ENCODE peak calls at places on chromosomes 11 and 22, in seven cellular contexts. One of them, this sample, is unnamed. For H3K36me3, the result is how much of the 10 kb centered on the place peaks cover.

GRCh38 chr22:46600397-46600796 is 19.8 kb upstream of the GRAMD4 start:
- DNase-seq in cardiac muscle cell: no peak
- DNase-seq in CD8-positive, alpha-beta T cell: no peak
- DNase-seq in adrenal gland: no peak
- DNase-seq in colonic mucosa: no peak
- DNase-seq in heart right ventricle: no peak
- DNase-seq in pancreas: no peak
- DNase-seq in this sample: no peak

GRCh38 chr11:106961518-106961917 is 56.8 kb downstream of the GUCY1A2 start:
- DNase-seq in cardiac muscle cell: peak
- DNase-seq in CD8-positive, alpha-beta T cell: no peak
- DNase-seq in adrenal gland: no peak
- DNase-seq in colonic mucosa: no peak
- DNase-seq in heart right ventricle: no peak
- DNase-seq in pancreas: no peak
- DNase-seq in this sample: no peak

GRCh38 chr22:25153961-25154685 is 45.5 kb upstream of the CRYBB3 start:
- DNase-seq in cardiac muscle cell: peak
- DNase-seq in CD8-positive, alpha-beta T cell: no peak
- DNase-seq in adrenal gland: peak
- DNase-seq in colonic mucosa: peak
- DNase-seq in heart right ventricle: peak
- DNase-seq in pancreas: peak
- DNase-seq in this sample: peak

GRCh38 chr11:127640822-127641485 is 640.4 kb upstream of the KIRREL3 start:
- DNase-seq in cardiac muscle cell: no peak
- DNase-seq in CD8-positive, alpha-beta T cell: no peak
- DNase-seq in adrenal gland: no peak
- DNase-seq in colonic mucosa: no peak
- DNase-seq in heart right ventricle: no peak
- DNase-seq in pancreas: no peak
- DNase-seq in this sample: no peak

GRCh38 chr11:75441804-75442132 is 8.8 kb upstream of the KLHL35 start:
- DNase-seq in cardiac muscle cell: no peak
- DNase-seq in CD8-positive, alpha-beta T cell: no peak
- DNase-seq in adrenal gland: no peak
- DNase-seq in colonic mucosa: no peak
- DNase-seq in heart right ventricle: peak
- DNase-seq in pancreas: no peak
- DNase-seq in this sample: no peak

GRCh38 chr11:20973959-20974358 is 304.6 kb downstream of the NELL1 start:
- DNase-seq in cardiac muscle cell: no peak
- DNase-seq in CD8-positive, alpha-beta T cell: no peak
- DNase-seq in adrenal gland: no peak
- DNase-seq in colonic mucosa: no peak
- DNase-seq in heart right ventricle: no peak
- DNase-seq in pancreas: no peak
- DNase-seq in this sample: no peak

GRCh38 chr11:38046571-38047135 is 1448.6 kb upstream of the RAG2 start:
- DNase-seq in cardiac muscle cell: no peak
- DNase-seq in CD8-positive, alpha-beta T cell: no peak
- DNase-seq in adrenal gland: no peak
- DNase-seq in colonic mucosa: no peak
- DNase-seq in heart right ventricle: no peak
- DNase-seq in pancreas: no peak
- DNase-seq in this sample: no peak

GRCh38 chr11:44133335-44133946 is 38.0 kb downstream of the EXT2 start:
- DNase-seq in cardiac muscle cell: peak
- DNase-seq in CD8-positive, alpha-beta T cell: no peak
- DNase-seq in adrenal gland: no peak
- DNase-seq in colonic mucosa: no peak
- DNase-seq in heart right ventricle: no peak
- DNase-seq in pancreas: no peak
- DNase-seq in this sample: no peak

GRCh38 chr11:126310229-126310991 is 6.5 kb downstream of the DCPS start:
- DNase-seq in cardiac muscle cell: peak
- DNase-seq in CD8-positive, alpha-beta T cell: peak
- DNase-seq in adrenal gland: peak
- DNase-seq in colonic mucosa: peak
- DNase-seq in heart right ventricle: peak
- DNase-seq in pancreas: peak
- DNase-seq in this sample: peak

GRCh38 chr11:35751664-35752061 is 89.1 kb downstream of the TRIM44 start:
- DNase-seq in cardiac muscle cell: no peak
- DNase-seq in CD8-positive, alpha-beta T cell: no peak
- DNase-seq in adrenal gland: no peak
- DNase-seq in colonic mucosa: no peak
- DNase-seq in heart right ventricle: no peak
- DNase-seq in pancreas: no peak
- DNase-seq in this sample: no peak

GRCh38 chr11:102318469-102318868 is 1.2 kb downstream of the BIRC3 start:
- DNase-seq in cardiac muscle cell: no peak
- DNase-seq in CD8-positive, alpha-beta T cell: peak
- DNase-seq in adrenal gland: no peak
- DNase-seq in colonic mucosa: no peak
- DNase-seq in heart right ventricle: no peak
- DNase-seq in pancreas: no peak
- DNase-seq in this sample: no peak

GRCh38 chr11:123409886-123410549 is 20.1 kb upstream of the GRAMD1B start:
- DNase-seq in cardiac muscle cell: no peak
- DNase-seq in CD8-positive, alpha-beta T cell: no peak
- DNase-seq in adrenal gland: no peak
- DNase-seq in colonic mucosa: no peak
- DNase-seq in heart right ventricle: no peak
- DNase-seq in pancreas: no peak
- DNase-seq in this sample: no peak

GRCh38 chr11:1917523-1918435 is 1.7 kb upstream of the TNNT3 start:
- DNase-seq in cardiac muscle cell: no peak
- DNase-seq in CD8-positive, alpha-beta T cell: no peak
- DNase-seq in adrenal gland: peak
- DNase-seq in colonic mucosa: no peak
- DNase-seq in heart right ventricle: peak
- DNase-seq in pancreas: no peak
- DNase-seq in this sample: no peak

GRCh38 chr11:44628730-44629361 is 63.4 kb downstream of the CD82 start:
- DNase-seq in cardiac muscle cell: no peak
- DNase-seq in CD8-positive, alpha-beta T cell: peak
- DNase-seq in adrenal gland: peak
- DNase-seq in colonic mucosa: no peak
- DNase-seq in heart right ventricle: no peak
- DNase-seq in pancreas: no peak
- DNase-seq in this sample: no peak

GRCh38 chr11:128819198-128819597 is 47.9 kb downstream of the KCNJ1 start:
- DNase-seq in cardiac muscle cell: no peak
- DNase-seq in CD8-positive, alpha-beta T cell: no peak
- DNase-seq in adrenal gland: no peak
- DNase-seq in colonic mucosa: no peak
- DNase-seq in heart right ventricle: no peak
- DNase-seq in pancreas: no peak
- DNase-seq in this sample: no peak

GRCh38 chr22:40862013-40862412 is at the start of gene DNAJB7:
- DNase-seq in cardiac muscle cell: no peak
- DNase-seq in CD8-positive, alpha-beta T cell: no peak
- DNase-seq in adrenal gland: no peak
- DNase-seq in colonic mucosa: no peak
- DNase-seq in heart right ventricle: no peak
- DNase-seq in pancreas: no peak
- DNase-seq in this sample: no peak

GRCh38 chr11:134270250-134270714 is 5.9 kb upstream of the GLB1L3 start:
- DNase-seq in cardiac muscle cell: no peak
- DNase-seq in CD8-positive, alpha-beta T cell: no peak
- DNase-seq in adrenal gland: no peak
- DNase-seq in colonic mucosa: no peak
- DNase-seq in heart right ventricle: no peak
- DNase-seq in pancreas: no peak
- DNase-seq in this sample: no peak

GRCh38 chr22:42313204-42313603 is 42.8 kb upstream of the TCF20 start:
- DNase-seq in cardiac muscle cell: no peak
- DNase-seq in CD8-positive, alpha-beta T cell: no peak
- DNase-seq in adrenal gland: no peak
- DNase-seq in colonic mucosa: no peak
- DNase-seq in heart right ventricle: no peak
- DNase-seq in pancreas: no peak
- DNase-seq in this sample: no peak

GRCh38 chr11:113896156-113896879 is 8.3 kb upstream of the HTR3B start:
- DNase-seq in cardiac muscle cell: peak
- DNase-seq in CD8-positive, alpha-beta T cell: peak
- DNase-seq in adrenal gland: peak
- DNase-seq in colonic mucosa: peak
- DNase-seq in heart right ventricle: no peak
- DNase-seq in pancreas: no peak
- DNase-seq in this sample: peak

GRCh38 chr11:71342951-71343827 is 90.8 kb upstream of the SHANK2 start:
- DNase-seq in cardiac muscle cell: peak
- DNase-seq in CD8-positive, alpha-beta T cell: no peak
- DNase-seq in adrenal gland: peak
- DNase-seq in colonic mucosa: peak
- DNase-seq in heart right ventricle: no peak
- DNase-seq in pancreas: peak
- DNase-seq in this sample: no peak

GRCh38 chr22:49937758-49938564 is 19.5 kb downstream of the CRELD2 start:
- DNase-seq in cardiac muscle cell: peak
- DNase-seq in CD8-positive, alpha-beta T cell: no peak
- DNase-seq in adrenal gland: peak
- DNase-seq in colonic mucosa: no peak
- DNase-seq in heart right ventricle: peak
- DNase-seq in pancreas: peak
- DNase-seq in this sample: no peak

GRCh38 chr11:13216019-13217006 is 61.3 kb upstream of the BMAL1 start:
- DNase-seq in cardiac muscle cell: peak
- DNase-seq in CD8-positive, alpha-beta T cell: no peak
- DNase-seq in adrenal gland: peak
- DNase-seq in colonic mucosa: no peak
- DNase-seq in heart right ventricle: no peak
- DNase-seq in pancreas: no peak
- DNase-seq in this sample: peak

GRCh38 chr22:49090853-49091135 is 736.9 kb downstream of the BRD1 start:
- DNase-seq in cardiac muscle cell: no peak
- DNase-seq in CD8-positive, alpha-beta T cell: no peak
- DNase-seq in adrenal gland: no peak
- DNase-seq in colonic mucosa: no peak
- DNase-seq in heart right ventricle: no peak
- DNase-seq in pancreas: no peak
- DNase-seq in this sample: no peak

GRCh38 chr11:8934735-8935478 is 2.2 kb upstream of the C11orf16 start:
- DNase-seq in cardiac muscle cell: peak
- DNase-seq in CD8-positive, alpha-beta T cell: no peak
- DNase-seq in adrenal gland: peak
- DNase-seq in colonic mucosa: no peak
- DNase-seq in heart right ventricle: no peak
- DNase-seq in pancreas: no peak
- DNase-seq in this sample: no peak

GRCh38 chr11:111765320-111765983 is 737 bp downstream of the PPP2R1B start:
- DNase-seq in cardiac muscle cell: no peak
- DNase-seq in CD8-positive, alpha-beta T cell: no peak
- DNase-seq in adrenal gland: no peak
- DNase-seq in colonic mucosa: no peak
- DNase-seq in heart right ventricle: no peak
- DNase-seq in pancreas: peak
- DNase-seq in this sample: no peak

GRCh38 chr11:76889414-76889975 is 28.8 kb downstream of the ACER3 start:
- DNase-seq in cardiac muscle cell: peak
- DNase-seq in CD8-positive, alpha-beta T cell: no peak
- DNase-seq in adrenal gland: no peak
- DNase-seq in colonic mucosa: no peak
- DNase-seq in heart right ventricle: no peak
- DNase-seq in pancreas: no peak
- DNase-seq in this sample: no peak

GRCh38 chr11:90220391-90220790 is 2.5 kb downstream of the CHORDC1 start:
- DNase-seq in cardiac muscle cell: peak
- DNase-seq in CD8-positive, alpha-beta T cell: no peak
- DNase-seq in adrenal gland: no peak
- DNase-seq in colonic mucosa: no peak
- DNase-seq in heart right ventricle: no peak
- DNase-seq in pancreas: no peak
- DNase-seq in this sample: no peak

GRCh38 chr11:2180775-2181370 is 9.3 kb upstream of the TH start:
- DNase-seq in cardiac muscle cell: no peak
- DNase-seq in CD8-positive, alpha-beta T cell: no peak
- DNase-seq in adrenal gland: no peak
- DNase-seq in colonic mucosa: no peak
- DNase-seq in heart right ventricle: no peak
- DNase-seq in pancreas: no peak
- DNase-seq in this sample: no peak

GRCh38 chr11:73030130-73030529 is 112.0 kb downstream of the FCHSD2 start:
- DNase-seq in cardiac muscle cell: no peak
- DNase-seq in CD8-positive, alpha-beta T cell: no peak
- DNase-seq in adrenal gland: no peak
- DNase-seq in colonic mucosa: no peak
- DNase-seq in heart right ventricle: no peak
- DNase-seq in pancreas: no peak
- DNase-seq in this sample: no peak

GRCh38 chr11:64358907-64359711 is at the start of gene RPS6KA4:
- DNase-seq in cardiac muscle cell: peak
- DNase-seq in CD8-positive, alpha-beta T cell: peak
- DNase-seq in adrenal gland: no peak
- DNase-seq in colonic mucosa: peak
- DNase-seq in heart right ventricle: peak
- DNase-seq in pancreas: peak
- DNase-seq in this sample: peak
- TF ChIP-seq CTCF in cardiac muscle cell: no peak
- TF ChIP-seq CTCF in CD8-positive, alpha-beta T cell: no peak
- TF ChIP-seq CTCF in adrenal gland: no peak
- TF ChIP-seq CTCF in colonic mucosa: no peak
- TF ChIP-seq CTCF in heart right ventricle: no peak
- TF ChIP-seq CTCF in pancreas: no peak
- TF ChIP-seq CTCF in this sample: no peak

GRCh38 chr11:46120711-46121327 is 435 bp downstream of the PHF21A start:
- DNase-seq in cardiac muscle cell: peak
- DNase-seq in CD8-positive, alpha-beta T cell: no peak
- DNase-seq in adrenal gland: no peak
- DNase-seq in colonic mucosa: peak
- DNase-seq in heart right ventricle: peak
- DNase-seq in pancreas: peak
- DNase-seq in this sample: peak
- H3K27ac ChIP-seq in cardiac muscle cell: peak
- H3K27ac ChIP-seq in CD8-positive, alpha-beta T cell: peak
- H3K27ac ChIP-seq in adrenal gland: peak
- H3K27ac ChIP-seq in colonic mucosa: peak
- H3K27ac ChIP-seq in heart right ventricle: peak
- H3K27ac ChIP-seq in pancreas: peak
- H3K27ac ChIP-seq in this sample: peak

DNA sequence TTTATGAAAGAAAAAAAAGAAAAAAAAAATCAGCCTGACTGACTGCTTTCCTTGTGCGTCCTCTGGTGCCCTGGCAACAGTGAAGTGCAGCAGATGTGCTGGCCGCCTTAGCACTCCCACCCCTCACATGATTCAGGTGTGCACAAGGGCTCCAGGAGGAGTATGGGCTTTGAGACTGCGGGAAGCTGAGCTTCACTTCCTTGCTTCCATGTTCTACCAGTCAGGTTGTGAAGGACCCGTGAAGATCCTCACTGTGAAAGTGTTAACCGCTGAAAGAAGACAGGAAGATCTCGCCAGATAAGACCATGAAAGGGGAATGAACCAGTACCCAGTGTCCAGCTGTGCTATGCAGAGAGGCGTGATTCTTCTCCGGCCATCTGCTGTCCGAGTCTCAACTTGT is 48.2 kb downstream of the HIRA start:
- DNase-seq in cardiac muscle cell: no peak
- DNase-seq in CD8-positive, alpha-beta T cell: no peak
- DNase-seq in adrenal gland: peak
- DNase-seq in colonic mucosa: no peak
- DNase-seq in heart right ventricle: no peak
- DNase-seq in pancreas: no peak
- DNase-seq in this sample: no peak
- H3K36me3 ChIP-seq in cardiac muscle cell: half or more
- H3K36me3 ChIP-seq in CD8-positive, alpha-beta T cell: half or more
- H3K36me3 ChIP-seq in adrenal gland: half or more
- H3K36me3 ChIP-seq in colonic mucosa: under half
- H3K36me3 ChIP-seq in heart right ventricle: under half
- H3K36me3 ChIP-seq in pancreas: half or more
- H3K36me3 ChIP-seq in this sample: half or more

GRCh38 chr22:17366830-17367229 is 2.4 kb upstream of the CECR2 start:
- DNase-seq in cardiac muscle cell: peak
- DNase-seq in CD8-positive, alpha-beta T cell: peak
- DNase-seq in adrenal gland: no peak
- DNase-seq in colonic mucosa: peak
- DNase-seq in heart right ventricle: peak
- DNase-seq in pancreas: no peak
- DNase-seq in this sample: no peak
- TF ChIP-seq CTCF in cardiac muscle cell: peak
- TF ChIP-seq CTCF in CD8-positive, alpha-beta T cell: no peak
- TF ChIP-seq CTCF in adrenal gland: no peak
- TF ChIP-seq CTCF in colonic mucosa: no peak
- TF ChIP-seq CTCF in heart right ventricle: peak
- TF ChIP-seq CTCF in pancreas: no peak
- TF ChIP-seq CTCF in this sample: no peak

This sample was measured in tibial artery.